ENCODE peak calls at places on chromosomes 1 and 21, in seven cellular contexts. Q is BE2C, P is psoas muscle, D is H7, S is suprapubic skin, Z is bronchial epithelial cell, V is endodermal cell. H is an unnamed sample. For H3K36me3, the result is how much of the 10 kb centered on the place peaks cover.

GRCh38 chr1:221157026-221157761 is 278.0 kb downstream of the HLX start:
- DNase-seq in Q (no peak), P (no peak), D (no peak), S (no peak), Z (no peak), V (no peak), H (no peak)

GRCh38 chr1:56414728-56415224 is 164.6 kb downstream of the PLPP3 start:
- DNase-seq in Q (no peak), P (no peak), D (no peak), S (no peak), Z (peak), V (peak), H (no peak)

GRCh38 chr1:27544818-27545612 is 55.0 kb upstream of the WASF2 start:
- DNase-seq in Q (no peak), P (no peak), D (no peak), S (no peak), Z (no peak), V (no peak), H (no peak)

GRCh38 chr1:223486366-223486765 is 93.2 kb downstream of the CCDC185 start:
- DNase-seq in Q (no peak), P (no peak), D (peak), S (no peak), Z (no peak), V (no peak), H (no peak)

GRCh38 chr1:180893614-180894013 is 19.1 kb upstream of the KIAA1614 start:
- DNase-seq in Q (no peak), P (no peak), D (no peak), S (no peak), Z (no peak), V (no peak), H (no peak)

GRCh38 chr1:2349821-2350220 is 41.5 kb downstream of the MORN1 start:
- DNase-seq in Q (no peak), P (no peak), D (no peak), S (peak), Z (no peak), V (no peak), H (peak)

GRCh38 chr1:213669964-213670691 is 317.6 kb upstream of the PROX1 start:
- DNase-seq in Q (no peak), P (no peak), D (peak), S (no peak), Z (no peak), V (peak), H (no peak)

GRCh38 chr1:53303651-53304515 is 24.0 kb downstream of the LRP8 start:
- DNase-seq in Q (no peak), P (no peak), D (peak), S (no peak), Z (no peak), V (no peak), H (no peak)

GRCh38 chr1:27027575-27028250 is 15.1 kb upstream of the TENT5B start:
- DNase-seq in Q (no peak), P (no peak), D (no peak), S (no peak), Z (no peak), V (no peak), H (no peak)

GRCh38 chr1:232905324-232906034 is 44.9 kb upstream of the NTPCR start:
- DNase-seq in Q (no peak), P (no peak), D (no peak), S (no peak), Z (peak), V (no peak), H (no peak)

GRCh38 chr1:29382851-29383588 is 146.7 kb downstream of the PTPRU start:
- DNase-seq in Q (no peak), P (no peak), D (no peak), S (no peak), Z (no peak), V (peak), H (no peak)

GRCh38 chr1:241839369-241839990 is 8.5 kb upstream of the EXO1 start:
- DNase-seq in Q (no peak), P (no peak), D (no peak), S (no peak), Z (no peak), V (no peak), H (no peak)

GRCh38 chr21:42571391-42572150 is 57.9 kb downstream of the SLC37A1 start:
- DNase-seq in Q (no peak), P (no peak), D (no peak), S (peak), Z (no peak), V (peak), H (no peak)

GRCh38 chr1:21666572-21667320 is 2.4 kb downstream of the RAP1GAP start:
- DNase-seq in Q (no peak), P (no peak), D (no peak), S (peak), Z (no peak), V (no peak), H (no peak)

GRCh38 chr1:14945132-14946010 is 208.2 kb upstream of the TMEM51 start:
- DNase-seq in Q (no peak), P (peak), D (peak), S (no peak), Z (peak), V (peak), H (peak)

GRCh38 chr21:32319012-32319411 is 20.4 kb downstream of the MRAP start:
- DNase-seq in Q (no peak), P (no peak), D (no peak), S (no peak), Z (no peak), V (peak), H (no peak)

GRCh38 chr1:6179564-6180175 is 451 bp downstream of the CHD5 start:
- DNase-seq in Q (no peak), P (no peak), D (peak), S (no peak), Z (no peak), V (peak), H (peak)

GRCh38 chr1:8096105-8097011 is 70.2 kb upstream of the ERRFI1 start:
- DNase-seq in Q (no peak), P (no peak), D (no peak), S (no peak), Z (peak), V (no peak), H (no peak)

GRCh38 chr21:39137248-39138186 is 45.7 kb downstream of the PSMG1 start:
- DNase-seq in Q (peak), P (no peak), D (peak), S (no peak), Z (peak), V (peak), H (peak)

GRCh38 chr1:114040273-114041043 is 61.2 kb downstream of the OLFML3 start:
- DNase-seq in Q (no peak), P (no peak), D (no peak), S (no peak), Z (peak), V (no peak), H (no peak)

GRCh38 chr1:116375165-116375883 is 2.3 kb downstream of the ATP1A1 start:
- DNase-seq in Q (no peak), P (no peak), D (no peak), S (no peak), Z (peak), V (no peak), H (no peak)

GRCh38 chr21:36548866-36549265 is 68.9 kb upstream of the CLDN14 start:
- DNase-seq in Q (no peak), P (no peak), D (no peak), S (no peak), Z (no peak), V (no peak), H (no peak)

GRCh38 chr1:150563340-150564038 is 14.3 kb downstream of the ADAMTSL4 start:
- DNase-seq in Q (peak), P (no peak), D (no peak), S (no peak), Z (peak), V (peak), H (no peak)

GRCh38 chr1:232549998-232550397 is 79.9 kb downstream of the SIPA1L2 start:
- DNase-seq in Q (no peak), P (no peak), D (no peak), S (no peak), Z (no peak), V (no peak), H (no peak)

GRCh38 chr1:224644553-224645154 is 28.5 kb downstream of the CNIH3 start:
- DNase-seq in Q (peak), P (no peak), D (peak), S (no peak), Z (peak), V (peak), H (peak)

DNA sequence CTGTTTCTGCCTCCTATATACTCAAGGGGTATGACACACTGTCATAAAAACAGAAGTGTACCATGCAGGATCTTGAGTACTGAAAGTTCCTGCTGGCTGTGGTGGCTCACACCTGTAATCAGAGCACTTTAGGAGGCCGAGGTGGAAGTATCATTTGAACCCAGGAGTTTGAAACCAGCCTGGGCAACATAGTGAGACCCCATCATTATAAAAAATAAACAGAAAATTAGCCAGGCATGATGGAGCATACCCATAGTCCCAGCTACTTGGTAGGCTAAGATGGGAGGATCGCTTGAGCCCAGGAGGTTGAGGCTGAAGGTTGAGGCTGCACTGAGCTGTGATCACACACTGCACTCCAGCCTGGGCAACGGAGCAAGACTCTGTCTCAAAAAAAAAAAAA is 20.1 kb downstream of the ERI3 start:
- DNase-seq in Q (no peak), P (no peak), D (no peak), S (no peak), Z (no peak), V (no peak), H (no peak)
- H3K36me3 ChIP-seq in Q (under half), P (half or more), D (under half), S (under half), Z (under half), V (half or more), H (under half)

GRCh38 chr1:151574575-151575529 is 34.7 kb downstream of the TUFT1 start:
- DNase-seq in Q (no peak), P (no peak), D (no peak), S (peak), Z (peak), V (no peak), H (no peak)
- H3K36me3 ChIP-seq in Q (under half), P (under half), D (under half), S (under half), Z (under half), V (half or more), H (under half)

DNA sequence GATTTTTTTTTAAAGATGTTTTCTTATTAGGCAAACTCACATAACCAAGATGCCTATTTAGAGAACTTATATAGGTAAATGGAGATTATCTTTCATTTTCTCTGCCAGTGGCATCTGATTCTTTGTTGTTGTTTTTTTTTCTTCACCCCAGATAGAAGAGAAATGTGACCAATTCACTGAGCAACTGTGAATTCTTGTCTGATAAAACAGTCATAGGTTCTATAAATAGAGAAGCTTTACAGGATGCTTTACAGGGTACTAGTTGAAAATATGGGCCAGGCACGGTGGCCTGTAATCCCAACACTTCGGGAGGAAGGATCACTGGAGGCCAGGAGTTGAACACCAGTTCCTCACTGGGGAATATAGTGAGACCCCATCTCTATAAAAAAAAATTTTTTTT is 50.7 kb upstream of the LAMC2 start:
- DNase-seq in Q (no peak), P (no peak), D (no peak), S (no peak), Z (no peak), V (no peak), H (no peak)
- H3K36me3 ChIP-seq in Q (half or more), P (half or more), D (under half), S (half or more), Z (under half), V (half or more), H (under half)

GRCh38 chr1:156045070-156045469 is 8.5 kb downstream of the UBQLN4 start:
- DNase-seq in Q (no peak), P (no peak), D (no peak), S (no peak), Z (no peak), V (no peak), H (no peak)
- H3K36me3 ChIP-seq in Q (half or more), P (half or more), D (under half), S (half or more), Z (under half), V (half or more), H (under half)

GRCh38 chr1:175922254-175922881 is 179.0 kb upstream of the TNR start:
- DNase-seq in Q (no peak), P (no peak), D (no peak), S (no peak), Z (peak), V (peak), H (no peak)
- H3K36me3 ChIP-seq in Q (under half), P (under half), D (under half), S (under half), Z (under half), V (under half), H (under half)

GRCh38 chr21:40433575-40433974 is 413.4 kb downstream of the DSCAM start:
- DNase-seq in Q (no peak), P (no peak), D (no peak), S (no peak), Z (no peak), V (no peak), H (no peak)
- H3K36me3 ChIP-seq in Q (under half), P (under half), D (under half), S (under half), Z (under half), V (half or more), H (under half)

GRCh38 chr1:204461331-204462228 is 33.0 kb downstream of the PIK3C2B start:
- DNase-seq in Q (no peak), P (no peak), D (no peak), S (no peak), Z (peak), V (no peak), H (no peak)

GRCh38 chr1:204463125-204464060 is 31.2 kb downstream of the PIK3C2B start:
- DNase-seq in Q (no peak), P (peak), D (no peak), S (no peak), Z (no peak), V (no peak), H (no peak)

GRCh38 chr1:204460346-204460745 is 34.3 kb downstream of the PIK3C2B start:
- DNase-seq in Q (no peak), P (no peak), D (no peak), S (no peak), Z (no peak), V (no peak), H (no peak)

GRCh38 chr1:204464174-204464573 is 30.4 kb downstream of the PIK3C2B start:
- DNase-seq in Q (no peak), P (no peak), D (no peak), S (no peak), Z (no peak), V (no peak), H (no peak)

GRCh38 chr1:204462229-204462561 is 32.4 kb downstream of the PIK3C2B start:
- DNase-seq in Q (no peak), P (no peak), D (no peak), S (no peak), Z (no peak), V (no peak), H (no peak)
- H3K36me3 ChIP-seq in Q (under half), P (under half), D (under half), S (under half), Z (under half), V (under half), H (under half)

GRCh38 chr1:36023098-36023769 is 60.7 kb upstream of the TEKT2 start:
- DNase-seq in Q (no peak), P (no peak), D (no peak), S (no peak), Z (no peak), V (no peak), H (no peak)
- H3K36me3 ChIP-seq in Q (under half), P (half or more), D (under half), S (under half), Z (under half), V (half or more), H (under half)

GRCh38 chr1:165678509-165678908 is 19.9 kb downstream of the ALDH9A1 start:
- DNase-seq in Q (no peak), P (no peak), D (no peak), S (no peak), Z (no peak), V (no peak), H (no peak)
- H3K36me3 ChIP-seq in Q (under half), P (half or more), D (under half), S (half or more), Z (under half), V (half or more), H (under half)

GRCh38 chr21:33414068-33414467 is 10.9 kb downstream of the IFNGR2 start:
- DNase-seq in Q (no peak), P (no peak), D (no peak), S (no peak), Z (no peak), V (peak), H (no peak)

GRCh38 chr21:33412832-33413519 is 9.8 kb downstream of the IFNGR2 start:
- DNase-seq in Q (no peak), P (no peak), D (no peak), S (no peak), Z (no peak), V (peak), H (no peak)

GRCh38 chr21:33418686-33419085 is 15.5 kb downstream of the IFNGR2 start:
- DNase-seq in Q (no peak), P (peak), D (no peak), S (peak), Z (no peak), V (no peak), H (no peak)

GRCh38 chr21:33411949-33412430 is 8.8 kb downstream of the IFNGR2 start:
- DNase-seq in Q (no peak), P (no peak), D (no peak), S (no peak), Z (no peak), V (no peak), H (no peak)

GRCh38 chr21:33414926-33415325 is 11.7 kb downstream of the IFNGR2 start:
- DNase-seq in Q (no peak), P (no peak), D (no peak), S (no peak), Z (no peak), V (no peak), H (no peak)
- H3K36me3 ChIP-seq in Q (under half), P (under half), D (under half), S (under half), Z (under half), V (half or more), H (under half)

H was measured in neural progenitor cell.